ENCODE peak calls at places on chromosomes 2 and 18, in six cellular contexts. Q is esophagus squamous epithelium, N is hepatocyte, P is suprapubic skin, A is A673, T is OCI-LY7. R is an unnamed sample. For H3K36me3 and H3K4me1, the result is how much of the 10 kb centered on the place peaks cover.

GRCh38 chr18:62264984-62265383 is 60.1 kb upstream of the TNFRSF11A start:
- DNase-seq in A (no peak), N (no peak), T (no peak), Q (no peak), P (no peak), R (no peak)

GRCh38 chr2:200321780-200322534 is 15.5 kb downstream of the SPATS2L start:
- DNase-seq in P (no peak), Q (no peak), A (no peak), T (no peak), N (no peak), R (no peak)

GRCh38 chr2:96180521-96180920 is 28.1 kb downstream of the STARD7 start:
- DNase-seq in N (no peak), T (peak), P (no peak), Q (no peak), A (no peak), R (no peak)

GRCh38 chr2:186771395-186771794 is 77.5 kb downstream of the FAM171B start:
- DNase-seq in N (no peak), Q (no peak), T (no peak), P (no peak), A (no peak), R (no peak)

GRCh38 chr2:203670939-203671338 is 35.5 kb upstream of the CD28 start:
- DNase-seq in N (no peak), P (no peak), A (no peak), Q (no peak), T (no peak), R (no peak)

GRCh38 chr18:22471546-22472131 is 53.9 kb upstream of the CTAGE1 start:
- DNase-seq in Q (no peak), A (no peak), P (no peak), T (no peak), N (peak), R (no peak)

GRCh38 chr2:208025814-208026184 is 472 bp upstream of the PLEKHM3 start:
- DNase-seq in A (peak), Q (no peak), P (no peak), T (peak), N (no peak), R (peak)

GRCh38 chr18:55110436-55110835 is 151.2 kb upstream of the CCDC68 start:
- DNase-seq in A (no peak), T (no peak), P (no peak), N (no peak), Q (no peak), R (no peak)

GRCh38 chr2:128028668-128029054 is 802 bp upstream of the SAP130 start:
- DNase-seq in N (no peak), A (no peak), T (no peak), Q (no peak), P (no peak), R (no peak)

GRCh38 chr18:30086351-30086750 is 956.2 kb downstream of the DSC3 start:
- DNase-seq in T (no peak), Q (no peak), A (no peak), P (no peak), N (no peak), R (no peak)

GRCh38 chr2:201831469-201831868 is 25.1 kb downstream of the CDK15 start:
- DNase-seq in Q (no peak), T (no peak), N (no peak), P (no peak), A (no peak), R (no peak)

GRCh38 chr2:66929632-66930385 is 467.3 kb upstream of the ETAA1 start:
- DNase-seq in P (no peak), Q (no peak), A (peak), N (peak), T (no peak), R (peak)

GRCh38 chr2:3223080-3223923 is 154.3 kb downstream of the EIPR1 start:
- DNase-seq in T (no peak), Q (no peak), A (no peak), P (no peak), N (no peak), R (no peak)

GRCh38 chr2:191746809-191747208 is 68.9 kb downstream of the NABP1 start:
- DNase-seq in T (no peak), Q (no peak), N (no peak), P (no peak), A (no peak), R (no peak)

GRCh38 chr2:229715895-229716507 is 1.6 kb upstream of the DNER start:
- DNase-seq in Q (no peak), T (peak), N (peak), P (no peak), A (peak), R (no peak)

GRCh38 chr2:9333591-9334171 is 89.6 kb downstream of the ITGB1BP1 start:
- DNase-seq in A (peak), Q (no peak), P (no peak), N (peak), T (peak), R (no peak)

GRCh38 chr18:36811955-36812354 is 16.8 kb downstream of the TPGS2 start:
- DNase-seq in Q (no peak), N (no peak), P (no peak), T (no peak), A (no peak), R (no peak)

GRCh38 chr2:163592954-163593622 is 142.7 kb downstream of the FIGN start:
- DNase-seq in T (no peak), P (no peak), Q (no peak), A (no peak), N (no peak), R (no peak)

GRCh38 chr2:19126281-19126680 is 232.1 kb downstream of the OSR1 start:
- DNase-seq in A (no peak), T (no peak), N (no peak), Q (no peak), P (no peak), R (no peak)

GRCh38 chr2:13558368-13558767 is 841.6 kb downstream of the TRIB2 start:
- DNase-seq in T (no peak), P (no peak), N (peak), A (no peak), Q (no peak), R (no peak)

GRCh38 chr18:43238429-43238828 is 38.9 kb downstream of the SYT4 start:
- DNase-seq in T (no peak), N (no peak), A (no peak), Q (no peak), P (no peak), R (no peak)
- H3K36me3 ChIP-seq in T (under half), N (under half), A (under half), Q (under half), P (under half), R (under half)

DNA sequence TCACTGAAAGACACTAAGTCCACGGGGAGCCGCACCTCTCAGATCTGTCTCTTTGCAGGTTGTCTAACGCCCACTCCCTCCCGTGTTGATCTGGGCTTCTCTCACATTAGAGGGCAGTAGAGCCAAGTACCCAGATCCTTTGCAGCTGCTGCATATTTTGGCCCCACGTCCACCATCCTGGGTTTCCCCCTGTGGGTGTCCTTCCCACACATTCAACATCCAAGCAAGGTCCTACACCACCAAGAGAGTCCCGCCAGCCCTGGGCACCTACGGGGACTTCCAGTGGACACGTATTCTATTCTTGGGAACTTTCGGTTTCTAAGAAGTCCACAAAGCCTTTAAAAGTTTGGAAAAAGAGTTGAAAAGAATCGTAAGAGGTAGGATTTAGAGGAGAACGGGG is 116.6 kb downstream of the ATL2 start:
- DNase-seq in Q (no peak), N (no peak), A (no peak), T (no peak), P (no peak), R (no peak)
- TF ChIP-seq CTCF in Q (no peak), N (no peak), A (no peak), T (no peak), P (no peak), R (no peak)

GRCh38 chr18:25732862-25733261 is 357.6 kb downstream of the SS18 start:
- DNase-seq in N (no peak), A (no peak), P (no peak), T (no peak), Q (no peak), R (no peak)
- H3K4me1 ChIP-seq in N (under half), A (under half), P (under half), T (under half), Q (under half), R (under half)

DNA sequence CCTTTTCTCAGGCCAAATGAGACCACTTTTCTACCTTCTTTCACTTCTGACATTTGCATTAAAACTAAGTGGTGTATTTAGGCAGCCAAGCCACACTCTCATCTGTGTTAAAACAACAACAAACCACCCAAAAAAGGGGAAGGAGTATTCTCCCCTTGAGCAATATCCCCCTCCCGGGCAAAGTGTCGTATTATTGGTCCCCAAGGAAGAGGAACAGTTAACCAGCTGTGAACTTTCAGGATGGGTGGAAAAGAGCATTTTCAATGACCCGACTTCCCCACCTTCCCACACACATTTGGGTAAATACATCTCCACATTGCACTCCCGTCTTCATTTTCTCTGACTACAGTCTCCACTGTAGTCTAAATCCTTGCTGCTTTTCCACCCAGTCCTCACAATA is 44.3 kb downstream of the FEZ2 start:
- DNase-seq in N (no peak), T (no peak), Q (no peak), P (no peak), A (no peak), R (no peak)
- H3K36me3 ChIP-seq in N (under half), T (half or more), Q (half or more), P (under half), A (under half), R (half or more)

GRCh38 chr2:108417254-108417653 is 31.8 kb upstream of the GCC2 start:
- DNase-seq in T (peak), A (peak), N (no peak), P (no peak), Q (no peak), R (no peak)
- TF ChIP-seq CTCF in T (peak), A (peak), N (peak), P (no peak), Q (peak), R (peak)

GRCh38 chr2:690799-691198 is 13.6 kb upstream of the TMEM18 start:
- DNase-seq in T (no peak), Q (no peak), N (no peak), A (no peak), P (no peak), R (no peak)

GRCh38 chr2:689877-690510 is 12.8 kb upstream of the TMEM18 start:
- DNase-seq in Q (no peak), A (no peak), T (no peak), N (no peak), P (no peak), R (no peak)

GRCh38 chr2:688504-689076 is 11.4 kb upstream of the TMEM18 start:
- DNase-seq in A (no peak), Q (no peak), T (no peak), P (no peak), N (no peak), R (no peak)

GRCh38 chr2:685421-685820 is 8.2 kb upstream of the TMEM18 start:
- DNase-seq in T (no peak), Q (no peak), A (no peak), N (no peak), P (no peak), R (no peak)
- H3K4me1 ChIP-seq in T (under half), Q (under half), A (under half), N (under half), P (under half), R (under half)

GRCh38 chr2:101264360-101264939 is 11.8 kb downstream of the CNOT11 start:
- DNase-seq in N (no peak), Q (no peak), P (no peak), T (no peak), A (no peak), R (no peak)

GRCh38 chr2:101265893-101266499 is 13.3 kb downstream of the CNOT11 start:
- DNase-seq in A (no peak), P (no peak), Q (no peak), N (peak), T (no peak), R (no peak)

GRCh38 chr2:101267671-101268656 is 15.3 kb downstream of the CNOT11 start:
- DNase-seq in N (no peak), P (no peak), A (no peak), Q (no peak), T (no peak), R (no peak)

GRCh38 chr2:101262142-101262541 is 9.5 kb downstream of the CNOT11 start:
- DNase-seq in N (no peak), P (no peak), Q (no peak), A (no peak), T (no peak), R (no peak)

DNA sequence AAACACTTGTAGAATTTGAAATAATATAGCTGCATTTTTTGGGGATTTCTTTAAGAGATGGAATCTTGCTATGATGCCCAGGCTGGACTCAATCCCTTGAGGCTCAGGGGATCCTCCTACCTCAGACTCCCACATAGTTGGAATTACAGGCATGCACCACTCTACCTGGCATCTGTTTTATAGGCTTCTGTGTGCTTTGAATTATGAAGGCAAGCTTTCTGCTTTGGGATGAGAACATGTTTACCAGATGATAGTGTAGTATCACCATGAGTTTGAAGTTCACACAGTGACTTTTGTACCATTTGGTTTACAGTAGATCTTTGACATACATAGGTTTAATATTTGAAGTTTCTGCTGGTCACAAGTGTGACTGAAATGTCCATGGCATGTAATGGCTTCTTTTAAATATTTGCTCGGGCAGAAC is 10.7 kb downstream of the CNOT11 start:
- DNase-seq in P (no peak), A (no peak), N (no peak), Q (no peak), T (no peak), R (no peak)
- H3K36me3 ChIP-seq in P (half or more), A (half or more), N (under half), Q (half or more), T (half or more), R (half or more)

R was measured in upper lobe of right lung.